ENCODE peak calls at places on chromosomes 13 and 19, in seven cellular contexts. X is testis, H is sigmoid colon, U is body of pancreas, L is heart right ventricle, D is hepatocyte, R is transverse colon. F is an unnamed sample. For H3K4me1, the result is how much of the 10 kb centered on the place peaks cover.

GRCh38 chr13:34416833-34417425 is 525.1 kb upstream of the NBEA start:
- DNase-seq in X (peak), H (peak), U (no peak), L (peak), D (no peak), R (peak), F (peak)

GRCh38 chr19:9205506-9206113 is 13.8 kb downstream of the OR7D4 start:
- DNase-seq in X (peak), H (peak), U (peak), L (peak), D (peak), R (peak), F (peak)

GRCh38 chr19:21697171-21697570 is 70.2 kb downstream of the ZNF100 start:
- DNase-seq in X (no peak), H (no peak), U (no peak), L (no peak), D (no peak), R (no peak), F (no peak)

GRCh38 chr13:41054919-41055619 is 6.2 kb upstream of the WBP4 start:
- DNase-seq in X (no peak), H (no peak), U (no peak), L (no peak), D (peak), R (no peak), F (no peak)

GRCh38 chr13:46640843-46641242 is 87.9 kb downstream of the LRCH1 start:
- DNase-seq in X (no peak), H (no peak), U (no peak), L (no peak), D (no peak), R (no peak), F (no peak)

GRCh38 chr13:45249662-45250061 is 48.8 kb upstream of the KCTD4 start:
- DNase-seq in X (no peak), H (no peak), U (no peak), L (no peak), D (no peak), R (no peak), F (no peak)

GRCh38 chr13:29994911-29995601 is 144.6 kb upstream of the UBL3 start:
- DNase-seq in X (peak), H (no peak), U (no peak), L (no peak), D (no peak), R (no peak), F (no peak)

GRCh38 chr19:33486407-33486806 is 35.2 kb downstream of the PEPD start:
- DNase-seq in X (no peak), H (peak), U (no peak), L (no peak), D (no peak), R (no peak), F (no peak)

GRCh38 chr19:51417107-51417806 is at the start of gene SIGLEC10:
- DNase-seq in X (no peak), H (no peak), U (peak), L (peak), D (no peak), R (peak), F (peak)

GRCh38 chr13:92317066-92317465 is 909.5 kb upstream of the GPC6 start:
- DNase-seq in X (no peak), H (no peak), U (no peak), L (no peak), D (no peak), R (no peak), F (no peak)

GRCh38 chr13:111117289-111117688 is 2.2 kb downstream of the ARHGEF7 start:
- DNase-seq in X (no peak), H (no peak), U (no peak), L (no peak), D (no peak), R (no peak), F (no peak)

GRCh38 chr19:58350871-58351557 is 2.3 kb downstream of the A1BG start:
- DNase-seq in X (no peak), H (no peak), U (no peak), L (no peak), D (no peak), R (no peak), F (no peak)

GRCh38 chr19:48812094-48812929 is 1.5 kb upstream of the BCAT2 start:
- DNase-seq in X (peak), H (peak), U (peak), L (peak), D (peak), R (peak), F (peak)

GRCh38 chr13:22173605-22174004 is 502.7 kb downstream of the FGF9 start:
- DNase-seq in X (no peak), H (no peak), U (no peak), L (no peak), D (no peak), R (no peak), F (no peak)

GRCh38 chr19:5298502-5298901 is 42.1 kb downstream of the PTPRS start:
- DNase-seq in X (no peak), H (no peak), U (peak), L (no peak), D (no peak), R (no peak), F (peak)

GRCh38 chr13:24713022-24713421 is 32.8 kb downstream of the ATP12A start:
- DNase-seq in X (no peak), H (no peak), U (peak), L (peak), D (no peak), R (no peak), F (no peak)

GRCh38 chr13:41224113-41225110 is 30.0 kb upstream of the KBTBD7 start:
- DNase-seq in X (no peak), H (no peak), U (no peak), L (no peak), D (no peak), R (no peak), F (no peak)

GRCh38 chr19:33438016-33438671 is 64.6 kb downstream of the CEBPG start:
- DNase-seq in X (peak), H (peak), U (peak), L (peak), D (no peak), R (no peak), F (peak)

GRCh38 chr19:49182848-49183375 is 25.3 kb downstream of the TRPM4 start:
- DNase-seq in X (no peak), H (no peak), U (no peak), L (no peak), D (no peak), R (no peak), F (no peak)

GRCh38 chr19:1855040-1855827 is 7.0 kb upstream of the REXO1 start:
- DNase-seq in X (peak), H (peak), U (peak), L (peak), D (peak), R (peak), F (peak)

GRCh38 chr19:57267294-57267693 is 13.0 kb upstream of the ZNF460 start:
- DNase-seq in X (no peak), H (no peak), U (no peak), L (no peak), D (peak), R (no peak), F (no peak)

GRCh38 chr13:101554420-101555125 is 102.1 kb downstream of the ITGBL1 start:
- DNase-seq in X (no peak), H (no peak), U (no peak), L (no peak), D (no peak), R (no peak), F (no peak)

GRCh38 chr13:72437458-72437857 is 290.0 kb downstream of the MZT1 start:
- DNase-seq in X (no peak), H (no peak), U (no peak), L (no peak), D (no peak), R (no peak), F (no peak)

GRCh38 chr13:70415141-70415540 is 306.9 kb upstream of the KLHL1 start:
- DNase-seq in X (no peak), H (no peak), U (no peak), L (no peak), D (peak), R (no peak), F (no peak)

GRCh38 chr13:99360696-99361095 is 53.5 kb upstream of the GPR183 start:
- DNase-seq in X (no peak), H (no peak), U (no peak), L (no peak), D (no peak), R (no peak), F (no peak)

GRCh38 chr13:101297794-101298193 is 118.5 kb downstream of the NALCN start:
- DNase-seq in X (no peak), H (no peak), U (no peak), L (no peak), D (no peak), R (no peak), F (no peak)

GRCh38 chr19:56566904-56567273 is 379 bp upstream of the ZNF470 start:
- DNase-seq in X (peak), H (peak), U (peak), L (peak), D (peak), R (peak), F (peak)

GRCh38 chr13:71285700-71286099 is 581.3 kb downstream of the DACH1 start:
- DNase-seq in X (no peak), H (no peak), U (peak), L (no peak), D (no peak), R (no peak), F (no peak)

GRCh38 chr13:48750588-48751383 is 97.1 kb downstream of the CYSLTR2 start:
- DNase-seq in X (peak), H (peak), U (peak), L (peak), D (no peak), R (peak), F (peak)

GRCh38 chr19:5246554-5247155 is 94.0 kb downstream of the PTPRS start:
- DNase-seq in X (no peak), H (no peak), U (no peak), L (no peak), D (no peak), R (no peak), F (no peak)

GRCh38 chr13:112634102-112634501 is 46.1 kb upstream of the TUBGCP3 start:
- DNase-seq in X (no peak), H (no peak), U (no peak), L (no peak), D (no peak), R (no peak), F (no peak)

GRCh38 chr19:50975766-50976165 is 6.4 kb upstream of the KLK6 start:
- DNase-seq in X (no peak), H (no peak), U (no peak), L (no peak), D (peak), R (no peak), F (no peak)

GRCh38 chr19:33580026-33580644 is 41.6 kb upstream of the CHST8 start:
- DNase-seq in X (no peak), H (no peak), U (peak), L (no peak), D (peak), R (no peak), F (no peak)

GRCh38 chr19:48123907-48124675 is 13.5 kb upstream of the PLA2G4C start:
- DNase-seq in X (peak), H (no peak), U (no peak), L (no peak), D (peak), R (no peak), F (no peak)

GRCh38 chr19:48102870-48103751 is 7.5 kb downstream of the PLA2G4C start:
- DNase-seq in X (peak), H (no peak), U (no peak), L (no peak), D (peak), R (peak), F (no peak)

GRCh38 chr13:113744197-113745000 is 14.6 kb upstream of the TMEM255B start:
- DNase-seq in X (no peak), H (no peak), U (no peak), L (no peak), D (no peak), R (peak), F (no peak)

GRCh38 chr19:36067681-36068080 is 13.0 kb downstream of the WDR62 start:
- DNase-seq in X (no peak), H (no peak), U (no peak), L (no peak), D (no peak), R (no peak), F (no peak)

GRCh38 chr19:46697142-46697960 is 19.6 kb downstream of the PRKD2 start:
- DNase-seq in X (peak), H (peak), U (peak), L (peak), D (peak), R (peak), F (peak)
- H3K4me3 ChIP-seq in X (no peak), H (peak), U (no peak), L (no peak), D (no peak), R (no peak), F (peak)

GRCh38 chr19:10642473-10642872 is 11.7 kb upstream of the ILF3 start:
- DNase-seq in X (no peak), H (no peak), U (no peak), L (no peak), D (no peak), R (no peak), F (no peak)
- H3K4me1 ChIP-seq in X (under half), H (under half), U (under half), L (under half), D (under half), R (under half), F (under half)

DNA sequence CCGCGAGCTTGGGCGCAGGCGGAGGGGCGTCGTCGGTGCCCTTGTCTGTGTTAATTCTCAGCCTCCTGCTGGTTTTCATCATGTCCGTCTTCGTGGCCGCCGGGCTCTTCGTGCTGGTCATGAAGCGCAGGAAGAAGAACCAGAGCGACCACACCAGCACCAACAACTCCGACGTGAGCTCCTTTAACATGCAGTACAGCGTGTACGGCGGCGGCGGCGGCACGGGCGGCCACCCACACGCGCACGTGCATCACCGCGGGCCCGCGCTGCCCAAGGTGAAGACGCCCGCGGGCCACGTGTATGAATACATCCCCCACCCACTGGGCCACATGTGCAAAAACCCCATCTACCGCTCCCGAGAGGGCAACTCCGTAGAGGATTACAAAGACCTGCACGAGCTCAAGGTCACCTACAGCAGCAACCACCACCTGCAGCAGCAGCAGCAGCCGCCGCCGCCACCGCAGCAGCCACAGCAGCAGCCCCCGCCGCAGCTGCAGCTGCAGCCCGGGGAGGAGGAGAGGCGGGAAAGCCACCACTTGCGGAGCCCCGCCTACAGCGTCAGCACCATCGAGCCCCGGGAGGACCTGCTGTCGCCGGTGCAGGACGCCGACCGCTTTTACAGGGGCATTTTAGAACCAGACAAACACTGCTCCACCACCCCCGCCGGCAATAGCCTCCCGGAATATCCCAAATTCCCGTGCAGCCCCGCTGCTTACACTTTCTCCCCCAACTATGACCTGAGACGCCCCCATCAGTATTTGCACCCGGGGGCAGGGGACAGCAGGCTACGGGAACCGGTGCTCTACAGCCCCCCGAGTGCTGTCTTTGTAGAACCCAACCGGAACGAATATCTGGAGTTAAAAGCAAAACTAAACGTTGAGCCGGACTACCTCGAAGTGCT is 6.4 kb downstream of the SLITRK5 start:
- DNase-seq in X (no peak), H (no peak), U (peak), L (no peak), D (peak), R (peak), F (no peak)
- H3K4me3 ChIP-seq in X (peak), H (peak), U (peak), L (peak), D (peak), R (peak), F (peak)

DNA sequence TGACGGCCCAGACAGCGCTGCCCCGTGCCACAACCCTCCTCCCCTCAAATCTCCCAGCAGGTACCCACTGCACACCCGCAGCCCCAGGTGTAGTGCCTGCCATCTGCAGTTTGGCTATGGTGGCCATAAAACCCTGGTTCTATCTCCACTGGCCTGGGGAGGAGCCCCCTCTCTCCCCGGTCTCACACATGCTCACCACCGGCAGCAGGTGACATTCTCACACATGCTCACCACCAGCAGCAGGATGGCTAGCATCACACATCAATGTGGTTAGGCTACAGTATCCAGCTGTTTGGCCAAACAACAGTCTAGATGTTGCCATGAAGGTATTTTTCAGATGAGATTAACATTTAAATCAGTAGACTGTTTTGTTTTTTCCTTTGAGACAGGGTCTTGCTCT is 31.2 kb downstream of the ELL start:
- DNase-seq in X (no peak), H (no peak), U (no peak), L (no peak), D (no peak), R (no peak), F (no peak)
- H3K4me1 ChIP-seq in X (half or more), H (half or more), U (half or more), L (half or more), D (under half), R (half or more), F (half or more)

GRCh38 chr13:95145587-95145986 is 155.7 kb downstream of the ABCC4 start:
- DNase-seq in X (no peak), H (no peak), U (no peak), L (no peak), D (no peak), R (no peak), F (no peak)
- H3K4me3 ChIP-seq in X (no peak), H (no peak), U (no peak), L (no peak), D (no peak), R (no peak), F (no peak)

F was measured in psoas muscle.